ENCODE peak calls at places on chromosomes 6 and 20, in five cellular contexts. L is lower lobe of right lung, W is heart left ventricle, B is GM23338, K is Panc1. M is an unnamed sample.

GRCh38 chr6:33320315-33321181 is 3.0 kb upstream of the ZBTB22 start:
- DNase-seq in L (no peak), W (peak), B (peak), K (no peak), M (peak)

GRCh38 chr20:1847780-1848179 is 47.4 kb upstream of the SIRPA start:
- DNase-seq in L (no peak), W (no peak), B (no peak), K (no peak), M (no peak)

GRCh38 chr6:1437553-1438406 is 48.4 kb downstream of the FOXF2 start:
- DNase-seq in L (no peak), W (no peak), B (peak), K (no peak), M (no peak)

GRCh38 chr6:39225946-39226437 is 3.3 kb downstream of the KCNK5 start:
- DNase-seq in L (no peak), W (no peak), B (no peak), K (no peak), M (no peak)

GRCh38 chr6:154888896-154889295 is 106.2 kb upstream of the TIAM2 start:
- DNase-seq in L (no peak), W (no peak), B (no peak), K (no peak), M (no peak)

GRCh38 chr6:22658183-22658582 is 88.8 kb downstream of the HDGFL1 start:
- DNase-seq in L (no peak), W (no peak), B (no peak), K (no peak), M (no peak)

GRCh38 chr6:138509371-138509770 is 10.1 kb upstream of the NHSL1 start:
- DNase-seq in L (no peak), W (no peak), B (peak), K (peak), M (peak)

GRCh38 chr6:133973109-133973971 is 20.3 kb downstream of the TBPL1 start:
- DNase-seq in L (no peak), W (no peak), B (peak), K (no peak), M (no peak)

GRCh38 chr6:24951831-24952299 is 16.1 kb upstream of the RIPOR2 start:
- DNase-seq in L (peak), W (peak), B (no peak), K (no peak), M (no peak)

GRCh38 chr6:16181429-16182359 is 52.8 kb downstream of the MYLIP start:
- DNase-seq in L (peak), W (no peak), B (no peak), K (no peak), M (no peak)

GRCh38 chr6:13373488-13373886 is 45.1 kb upstream of the TBC1D7 start:
- DNase-seq in L (no peak), W (no peak), B (no peak), K (no peak), M (no peak)

GRCh38 chr6:135231469-135231844 is 50.3 kb downstream of the MYB start:
- DNase-seq in L (no peak), W (no peak), B (no peak), K (no peak), M (no peak)

GRCh38 chr6:14695579-14695978 is 550.3 kb upstream of the JARID2 start:
- DNase-seq in L (no peak), W (no peak), B (no peak), K (no peak), M (no peak)

GRCh38 chr20:1324598-1325172 is 4.3 kb downstream of the SDCBP2 start:
- DNase-seq in L (no peak), W (no peak), B (no peak), K (no peak), M (no peak)

GRCh38 chr6:46969206-46969605 is 47.5 kb upstream of the ADGRF5 start:
- DNase-seq in L (no peak), W (no peak), B (no peak), K (no peak), M (no peak)

GRCh38 chr6:100176321-100176950 is 182.4 kb upstream of the MCHR2 start:
- DNase-seq in L (no peak), W (no peak), B (peak), K (no peak), M (no peak)
- TF ChIP-seq CTCF in L (peak), W (no peak), B (peak), K (peak), M (peak)

GRCh38 chr6:144190593-144190992 is 40.3 kb downstream of the STX11 start:
- DNase-seq in L (no peak), W (peak), B (no peak), K (no peak), M (no peak)

GRCh38 chr6:144185133-144185836 is 35.0 kb downstream of the STX11 start:
- DNase-seq in L (no peak), W (no peak), B (no peak), K (no peak), M (no peak)

GRCh38 chr6:144190051-144190450 is 39.7 kb downstream of the STX11 start:
- DNase-seq in L (no peak), W (no peak), B (no peak), K (no peak), M (no peak)

GRCh38 chr6:144181639-144182038 is 31.3 kb downstream of the STX11 start:
- DNase-seq in L (no peak), W (no peak), B (no peak), K (no peak), M (no peak)

GRCh38 chr6:144186817-144187625 is 36.7 kb downstream of the STX11 start:
- DNase-seq in L (no peak), W (no peak), B (no peak), K (no peak), M (no peak)
- H3K4me3 ChIP-seq in L (no peak), W (no peak), B (no peak), K (no peak), M (no peak)

DNA sequence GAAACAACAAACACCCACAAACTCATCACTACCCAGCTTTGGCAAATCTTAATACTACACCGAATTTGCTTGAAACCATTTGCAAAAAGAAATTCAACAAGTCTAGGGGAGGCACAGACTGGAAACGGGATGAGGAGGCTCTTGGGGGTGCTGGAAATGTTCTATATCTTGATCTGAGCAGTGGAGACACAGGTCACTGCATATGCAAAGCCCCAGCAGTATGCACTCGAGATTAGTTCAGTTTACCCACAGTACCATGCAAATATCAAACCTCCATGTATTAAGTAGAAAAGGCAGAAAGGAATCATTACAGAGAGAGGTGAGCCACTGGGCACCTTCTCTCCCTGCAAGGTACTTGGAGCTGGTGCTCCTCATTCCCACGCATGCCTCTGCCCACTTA is 75.9 kb downstream of the PREX1 start:
- DNase-seq in L (no peak), W (no peak), B (no peak), K (no peak), M (no peak)
- H3K27ac ChIP-seq in L (peak), W (peak), B (peak), K (no peak), M (peak)

DNA sequence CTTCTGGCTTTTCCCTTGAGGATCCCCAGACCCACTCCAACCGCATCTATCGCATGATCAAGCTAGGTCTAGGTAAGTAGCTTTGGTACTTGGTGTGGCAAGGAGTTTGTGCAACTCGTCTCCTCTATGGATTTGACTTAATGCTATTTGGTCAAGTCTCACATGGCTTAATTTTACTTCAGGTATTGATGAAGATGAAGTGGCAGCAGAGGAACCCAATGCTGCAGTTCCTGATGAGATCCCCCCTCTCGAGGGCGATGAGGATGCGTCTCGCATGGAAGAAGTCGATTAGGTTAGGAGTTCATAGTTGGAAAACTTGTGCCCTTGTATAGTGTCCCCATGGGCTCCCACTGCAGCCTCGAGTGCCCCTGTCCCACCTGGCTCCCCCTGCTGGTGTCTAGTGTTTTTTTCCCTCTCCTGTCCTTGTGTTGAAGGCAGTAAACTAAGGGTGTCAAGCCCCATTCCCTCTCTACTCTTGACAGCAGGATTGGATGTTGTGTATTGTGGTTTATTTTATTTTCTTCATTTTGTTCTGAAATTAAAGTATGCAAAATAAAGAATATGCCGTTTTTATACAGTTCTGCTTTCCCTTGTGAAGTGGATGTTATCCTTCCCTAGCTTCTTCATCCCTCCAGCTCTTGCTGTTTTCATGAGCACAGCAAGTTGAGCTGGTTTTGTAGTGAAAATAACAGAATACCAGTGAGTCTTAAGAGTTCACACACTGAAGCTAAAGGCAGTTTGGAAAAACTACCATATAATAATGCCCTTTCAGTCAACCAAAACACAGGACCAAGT is 3.8 kb downstream of the SLC35B2 start:
- DNase-seq in L (no peak), W (no peak), B (peak), K (no peak), M (no peak)
- TF ChIP-seq CTCF in L (peak), W (peak), B (peak), K (peak), M (peak)

GRCh38 chr6:149924206-149924932 is 1.4 kb upstream of the RAET1G start:
- DNase-seq in L (no peak), W (no peak), B (no peak), K (no peak), M (no peak)

GRCh38 chr6:149924933-149925252 is 2.0 kb upstream of the RAET1G start:
- DNase-seq in L (no peak), W (no peak), B (no peak), K (no peak), M (no peak)

GRCh38 chr6:149922642-149923326 is at the start of gene RAET1G:
- DNase-seq in L (peak), W (peak), B (peak), K (peak), M (peak)

GRCh38 chr6:149925253-149925973 is 2.5 kb upstream of the RAET1G start:
- DNase-seq in L (peak), W (peak), B (peak), K (no peak), M (no peak)

GRCh38 chr6:149923327-149923986 is 536 bp upstream of the RAET1G start:
- DNase-seq in L (no peak), W (no peak), B (no peak), K (no peak), M (no peak)
- H3K4me3 ChIP-seq in L (peak), W (peak), B (peak), K (peak), M (peak)

GRCh38 chr20:50675671-50676376 is 15.5 kb downstream of the RIPOR3 start:
- DNase-seq in L (no peak), W (no peak), B (peak), K (no peak), M (no peak)
- H3K27ac ChIP-seq in L (no peak), W (no peak), B (peak), K (peak), M (peak)

GRCh38 chr6:31575952-31576684 is 753 bp downstream of the TNF start:
- DNase-seq in L (no peak), W (no peak), B (no peak), K (no peak), M (no peak)

GRCh38 chr6:31575335-31575901 is at the start of gene TNF:
- DNase-seq in L (peak), W (peak), B (no peak), K (no peak), M (peak)

GRCh38 chr6:31578461-31579118 is 3.2 kb downstream of the TNF start:
- DNase-seq in L (no peak), W (no peak), B (peak), K (no peak), M (no peak)

GRCh38 chr6:31578058-31578457 is 2.7 kb downstream of the TNF start:
- DNase-seq in L (no peak), W (no peak), B (no peak), K (no peak), M (no peak)

DNA sequence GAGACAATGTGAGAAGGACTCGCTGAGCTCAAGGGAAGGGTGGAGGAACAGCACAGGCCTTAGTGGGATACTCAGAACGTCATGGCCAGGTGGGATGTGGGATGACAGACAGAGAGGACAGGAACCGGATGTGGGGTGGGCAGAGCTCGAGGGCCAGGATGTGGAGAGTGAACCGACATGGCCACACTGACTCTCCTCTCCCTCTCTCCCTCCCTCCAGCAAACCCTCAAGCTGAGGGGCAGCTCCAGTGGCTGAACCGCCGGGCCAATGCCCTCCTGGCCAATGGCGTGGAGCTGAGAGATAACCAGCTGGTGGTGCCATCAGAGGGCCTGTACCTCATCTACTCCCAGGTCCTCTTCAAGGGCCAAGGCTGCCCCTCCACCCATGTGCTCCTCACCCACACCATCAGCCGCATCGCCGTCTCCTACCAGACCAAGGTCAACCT is 1.6 kb downstream of the TNF start:
- DNase-seq in L (no peak), W (no peak), B (no peak), K (no peak), M (no peak)
- TF ChIP-seq CTCF in L (no peak), W (no peak), B (no peak), K (no peak), M (no peak)